ENCODE peak calls at places on chromosomes 5 and 9, in seven cellular contexts. D, M, G, V, Y, I and S are unnamed samples.

GRCh38 chr5:42689391-42689790 is 67.2 kb upstream of the CCDC152 start:
- DNase-seq in D (no peak), M (no peak), G (no peak), V (no peak), Y (peak), I (no peak), S (no peak)

GRCh38 chr9:91164724-91165520 is 196.8 kb downstream of the AUH start:
- DNase-seq in D (peak), M (no peak), G (no peak), V (peak), Y (peak), I (peak), S (no peak)

GRCh38 chr5:14208071-14209021 is 65.2 kb downstream of the TRIO start:
- DNase-seq in D (peak), M (no peak), G (no peak), V (no peak), Y (no peak), I (peak), S (no peak)

GRCh38 chr5:40733842-40734563 is 21.8 kb downstream of the TTC33 start:
- DNase-seq in D (no peak), M (no peak), G (no peak), V (no peak), Y (no peak), I (no peak), S (no peak)

GRCh38 chr9:95130484-95130883 is 187.0 kb downstream of the FANCC start:
- DNase-seq in D (no peak), M (no peak), G (no peak), V (peak), Y (no peak), I (no peak), S (peak)

GRCh38 chr5:148452499-148453193 is 68.9 kb downstream of the FBXO38 start:
- DNase-seq in D (no peak), M (no peak), G (no peak), V (no peak), Y (no peak), I (no peak), S (no peak)

GRCh38 chr5:121109817-121110216 is 645.7 kb downstream of the PRR16 start:
- DNase-seq in D (no peak), M (no peak), G (no peak), V (no peak), Y (no peak), I (no peak), S (no peak)

GRCh38 chr5:81626524-81626923 is 124.4 kb downstream of the SSBP2 start:
- DNase-seq in D (peak), M (no peak), G (no peak), V (no peak), Y (no peak), I (peak), S (no peak)

GRCh38 chr5:172345886-172346285 is 62.3 kb upstream of the UBTD2 start:
- DNase-seq in D (no peak), M (no peak), G (no peak), V (peak), Y (peak), I (no peak), S (no peak)

GRCh38 chr5:172339264-172340180 is 56.0 kb upstream of the UBTD2 start:
- DNase-seq in D (no peak), M (no peak), G (no peak), V (no peak), Y (no peak), I (no peak), S (no peak)

GRCh38 chr5:172343741-172344140 is 60.2 kb upstream of the UBTD2 start:
- DNase-seq in D (no peak), M (no peak), G (no peak), V (no peak), Y (no peak), I (no peak), S (no peak)

GRCh38 chr5:172344855-172345254 is 61.3 kb upstream of the UBTD2 start:
- DNase-seq in D (no peak), M (no peak), G (no peak), V (no peak), Y (no peak), I (no peak), S (no peak)

GRCh38 chr5:172342907-172343306 is 59.3 kb upstream of the UBTD2 start:
- DNase-seq in D (no peak), M (no peak), G (no peak), V (peak), Y (no peak), I (peak), S (no peak)
- H2BK5ac ChIP-seq in D (no peak), M (no peak), G (no peak), V (no peak), Y (no peak), I (no peak), S (no peak)

DNA sequence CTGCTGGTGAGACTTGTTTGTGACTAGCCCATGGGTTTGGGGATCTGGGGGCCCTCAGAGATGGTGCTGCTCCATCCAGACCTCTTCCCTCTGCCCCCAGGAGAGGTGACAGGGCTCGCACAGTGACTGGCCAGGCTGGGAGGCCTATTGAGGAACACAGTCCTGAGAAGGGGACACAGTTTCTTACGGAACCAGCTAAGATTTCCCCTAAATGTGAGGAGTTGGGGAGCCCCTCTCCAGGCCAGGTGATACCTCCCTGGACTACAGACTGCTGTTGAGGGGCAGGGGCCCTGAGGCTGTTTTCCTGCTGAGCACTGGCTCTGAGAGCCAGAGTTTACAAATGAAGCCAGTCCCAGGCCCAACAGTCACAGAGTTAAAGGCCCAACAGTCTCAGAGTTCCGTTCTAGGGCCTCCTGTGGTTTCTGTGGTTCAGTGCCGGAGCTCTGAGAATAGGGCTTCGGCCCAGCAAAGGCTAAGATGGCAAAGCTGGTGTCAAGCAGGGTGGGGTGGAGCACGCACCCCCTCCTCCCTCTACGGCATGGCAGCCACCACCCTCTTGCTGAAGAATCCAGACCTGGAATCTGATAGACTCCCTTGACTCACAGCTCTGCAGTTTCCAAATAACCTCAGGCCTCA is 1.1 kb upstream of the SEMA4D start:
- DNase-seq in D (no peak), M (no peak), G (no peak), V (no peak), Y (no peak), I (no peak), S (no peak)
- H3K9ac ChIP-seq in D (no peak), M (no peak), G (no peak), V (no peak), Y (no peak), I (no peak), S (no peak)

GRCh38 chr9:26356491-26356890 is 536.1 kb downstream of the CAAP1 start:
- DNase-seq in D (no peak), M (no peak), G (no peak), V (no peak), Y (no peak), I (no peak), S (no peak)

GRCh38 chr9:26361010-26361409 is 531.6 kb downstream of the CAAP1 start:
- DNase-seq in D (no peak), M (no peak), G (no peak), V (no peak), Y (no peak), I (no peak), S (no peak)

DNA sequence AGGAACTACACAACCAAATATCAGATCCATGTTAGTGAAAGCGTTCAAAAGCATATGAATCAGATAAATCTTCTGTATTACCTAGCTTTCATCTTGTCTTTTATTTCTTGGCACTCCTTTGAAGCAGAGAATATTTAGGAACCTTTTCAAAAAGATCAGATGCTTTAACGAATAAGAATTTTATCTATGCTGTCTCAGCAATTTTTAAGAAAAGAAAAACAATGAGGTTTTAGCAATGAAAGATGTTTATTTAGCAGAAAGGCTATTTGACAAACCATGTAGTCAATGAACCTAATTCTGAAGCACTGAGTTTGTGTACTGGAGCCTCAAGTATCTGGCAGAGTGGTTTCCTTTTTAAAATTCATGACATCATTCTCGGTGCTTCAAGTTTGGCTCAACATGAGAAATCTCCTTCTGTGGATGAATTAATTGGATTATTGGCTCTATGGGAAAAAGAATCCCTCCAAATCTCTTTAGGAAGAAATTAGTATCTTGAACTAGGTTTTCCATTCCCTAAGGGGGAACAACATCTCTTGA is 534.7 kb downstream of the CAAP1 start:
- DNase-seq in D (no peak), M (no peak), G (no peak), V (no peak), Y (no peak), I (no peak), S (no peak)
- H2BK5ac ChIP-seq in D (no peak), M (no peak), G (no peak), V (no peak), Y (no peak), I (no peak), S (no peak)

DNA sequence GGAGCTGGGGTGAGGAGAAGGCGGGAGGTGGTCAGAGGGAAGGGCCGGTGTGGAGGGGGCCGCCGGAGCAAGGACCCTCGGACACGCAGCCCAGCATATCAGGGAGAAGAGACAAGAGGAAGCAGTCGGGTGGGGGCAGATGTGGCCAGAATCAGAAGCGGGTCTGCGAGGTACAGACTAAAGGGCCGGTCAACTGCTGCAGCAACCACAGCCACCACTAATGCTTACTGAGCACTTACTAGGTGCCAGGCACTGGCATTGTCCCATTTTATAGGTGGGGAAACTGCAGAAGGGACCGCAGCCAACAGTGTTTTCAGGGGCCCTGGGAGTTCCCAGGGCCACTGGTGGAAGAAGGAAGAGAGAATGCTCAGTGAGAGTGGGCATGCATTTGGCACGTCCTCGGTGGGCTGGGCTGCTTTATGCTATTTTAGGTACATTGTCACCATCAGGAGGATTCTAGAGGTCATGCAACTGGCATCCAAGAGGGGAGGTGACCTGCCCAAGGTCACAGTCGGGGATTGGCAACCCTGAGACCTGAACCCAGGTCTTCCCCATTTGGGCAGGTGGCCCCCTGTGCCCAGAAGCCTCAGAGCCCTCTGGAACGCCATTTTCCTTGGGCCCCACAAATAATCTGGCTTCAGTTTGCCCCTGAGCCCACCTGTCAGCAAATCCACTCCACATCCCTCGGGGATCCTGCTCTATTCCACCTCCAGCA is 53.4 kb downstream of the DUSP1 start:
- DNase-seq in D (no peak), M (no peak), G (no peak), V (no peak), Y (no peak), I (no peak), S (no peak)
- H3K9ac ChIP-seq in D (peak), M (peak), G (no peak), V (no peak), Y (no peak), I (peak), S (no peak)